ENCODE peak calls at places on chromosomes 5 and 9, in five cellular contexts. N, C, S, F and Q are unnamed samples.

GRCh38 chr5:83034036-83034435 is 43.2 kb downstream of the TMEM167A start:
- DNase-seq in N (no peak), C (no peak), S (no peak), F (no peak), Q (no peak)

GRCh38 chr5:44727100-44727499 is 81.6 kb upstream of the MRPS30 start:
- DNase-seq in N (no peak), C (no peak), S (no peak), F (no peak), Q (no peak)

GRCh38 chr5:122195784-122196394 is 66.5 kb downstream of the ZNF474 start:
- DNase-seq in N (no peak), C (no peak), S (no peak), F (no peak), Q (peak; percentile 62)

GRCh38 chr9:109369285-109369684 is 48.4 kb upstream of the EPB41L4B start:
- DNase-seq in N (no peak), C (no peak), S (peak; percentile 31), F (no peak), Q (no peak)

GRCh38 chr9:121744002-121744686 is 92.7 kb downstream of the DAB2IP start:
- DNase-seq in N (peak; percentile 67), C (peak; percentile 78), S (peak; percentile 80), F (no peak), Q (peak; percentile 73)

GRCh38 chr9:76245518-76245917 is 148.7 kb downstream of the RFK start:
- DNase-seq in N (no peak), C (no peak), S (no peak), F (no peak), Q (no peak)

GRCh38 chr5:154287136-154287535 is 96.6 kb downstream of the GALNT10 start:
- DNase-seq in N (no peak), C (no peak), S (no peak), F (no peak), Q (no peak)

GRCh38 chr5:106290841-106291240 is 1379.9 kb downstream of the EFNA5 start:
- DNase-seq in N (no peak), C (no peak), S (no peak), F (no peak), Q (no peak)

GRCh38 chr5:40570408-40571129 is 109.1 kb upstream of the PTGER4 start:
- DNase-seq in N (no peak), C (no peak), S (peak; percentile 12), F (no peak), Q (no peak)

GRCh38 chr9:93599571-93600403 is 23.4 kb downstream of the PHF2 start:
- DNase-seq in N (no peak), C (peak; percentile 10), S (no peak), F (no peak), Q (no peak)

GRCh38 chr5:113776168-113776567 is 262.7 kb downstream of the YTHDC2 start:
- DNase-seq in N (no peak), C (no peak), S (no peak), F (no peak), Q (no peak)

GRCh38 chr9:129983891-129984290 is 59.1 kb downstream of the FNBP1 start:
- DNase-seq in N (no peak), C (no peak), S (no peak), F (no peak), Q (no peak)

GRCh38 chr5:135398160-135398854 is 724 bp downstream of the MACROH2A1 start:
- DNase-seq in N (peak; percentile 58), C (peak; percentile 52), S (peak; percentile 54), F (no peak), Q (no peak)

GRCh38 chr9:69976165-69976564 is 67.5 kb upstream of the MAMDC2 start:
- DNase-seq in N (no peak), C (no peak), S (no peak), F (no peak), Q (no peak)

GRCh38 chr5:143480001-143480400 is 76.5 kb upstream of the NR3C1 start:
- DNase-seq in N (no peak), C (no peak), S (no peak), F (no peak), Q (no peak)

GRCh38 chr9:20884985-20885593 is 146.4 kb downstream of the HACD4 start:
- DNase-seq in N (peak; percentile 60), C (peak; percentile 45), S (peak; percentile 8), F (no peak), Q (peak; percentile 31)

GRCh38 chr5:151619812-151620462 is 28.8 kb upstream of the FAT2 start:
- DNase-seq in N (no peak), C (no peak), S (no peak), F (no peak), Q (no peak)

GRCh38 chr9:113958556-113958955 is 82.4 kb downstream of the ZNF618 start:
- DNase-seq in N (no peak), C (peak; percentile 38), S (no peak), F (no peak), Q (no peak)

GRCh38 chr5:96930058-96930457 is 5.8 kb upstream of the LNPEP start:
- DNase-seq in N (no peak), C (no peak), S (no peak), F (no peak), Q (no peak)

GRCh38 chr5:142275496-142275895 is 49.3 kb downstream of the SPRY4 start:
- DNase-seq in N (no peak), C (no peak), S (no peak), F (no peak), Q (no peak)

GRCh38 chr5:131610198-131611063 is 24.6 kb downstream of the RAPGEF6 start:
- DNase-seq in N (no peak), C (no peak), S (no peak), F (no peak), Q (no peak)

GRCh38 chr5:141636413-141637265 is at the start of the genes HDAC3 and RELL2:
- DNase-seq in N (peak; percentile 97), C (peak; percentile 97), S (peak; percentile 98), F (peak; percentile 89), Q (peak; percentile 91)

GRCh38 chr5:58710871-58711270 is 128.0 kb downstream of the RAB3C start:
- DNase-seq in N (no peak), C (no peak), S (no peak), F (no peak), Q (no peak)

GRCh38 chr9:27125030-27125429 is 16.0 kb downstream of the TEK start:
- DNase-seq in N (peak; percentile 69), C (no peak), S (no peak), F (no peak), Q (peak; percentile 24)

GRCh38 chr5:120609570-120609969 is 145.5 kb downstream of the PRR16 start:
- DNase-seq in N (no peak), C (no peak), S (no peak), F (no peak), Q (no peak)

GRCh38 chr9:115018547-115019435 is 88.4 kb upstream of the TNFSF8 start:
- DNase-seq in N (no peak), C (no peak), S (no peak), F (no peak), Q (no peak)

GRCh38 chr9:127809562-127810377 is 7.1 kb downstream of the FPGS start:
- DNase-seq in N (peak; percentile 69), C (peak; percentile 70), S (no peak), F (no peak), Q (no peak)

GRCh38 chr5:11890777-11891176 is 13.5 kb downstream of the CTNND2 start:
- DNase-seq in N (no peak), C (no peak), S (no peak), F (no peak), Q (no peak)

GRCh38 chr5:68550031-68550430 is 334.5 kb downstream of the PIK3R1 start:
- DNase-seq in N (no peak), C (no peak), S (no peak), F (no peak), Q (no peak)

GRCh38 chr5:131720714-131721113 is 76.1 kb downstream of the FNIP1 start:
- DNase-seq in N (no peak), C (no peak), S (no peak), F (no peak), Q (no peak)